ENCODE peak calls at places on chromosomes 4 and X, in four cellular contexts. One of them, this sample, is unnamed.

GRCh38 chr4:157810137-157810774 is 362.6 kb downstream of the GASK1B start:
- DNase-seq in ovary: no peak
- DNase-seq in activated T-helper 1 cell treated with Interleukin-2 at 50 U/mL for 16 hours: no peak
- DNase-seq in HEK293T: no peak
- DNase-seq in this sample: no peak

GRCh38 chrX:129323115-129323514 is 200.2 kb downstream of the SMARCA1 start:
- DNase-seq in ovary: no peak
- DNase-seq in activated T-helper 1 cell treated with Interleukin-2 at 50 U/mL for 16 hours: no peak
- DNase-seq in HEK293T: no peak
- DNase-seq in this sample: no peak

GRCh38 chrX:107135076-107135964 is 16.7 kb upstream of the RBM41 start:
- DNase-seq in ovary: no peak
- DNase-seq in activated T-helper 1 cell treated with Interleukin-2 at 50 U/mL for 16 hours: no peak
- DNase-seq in HEK293T: no peak
- DNase-seq in this sample: no peak

GRCh38 chr4:59057804-59058203 is 1947.6 kb upstream of the IGFBP7 start:
- DNase-seq in ovary: no peak
- DNase-seq in activated T-helper 1 cell treated with Interleukin-2 at 50 U/mL for 16 hours: no peak
- DNase-seq in HEK293T: no peak
- DNase-seq in this sample: no peak

GRCh38 chrX:103398321-103398937 is 22.1 kb downstream of the BEX3 start:
- DNase-seq in ovary: no peak
- DNase-seq in activated T-helper 1 cell treated with Interleukin-2 at 50 U/mL for 16 hours: no peak
- DNase-seq in HEK293T: no peak
- DNase-seq in this sample: no peak

GRCh38 chrX:8849462-8849861 is 48.3 kb upstream of the FAM9A start:
- DNase-seq in ovary: no peak
- DNase-seq in activated T-helper 1 cell treated with Interleukin-2 at 50 U/mL for 16 hours: no peak
- DNase-seq in HEK293T: no peak
- DNase-seq in this sample: no peak

GRCh38 chrX:11458175-11458574 is 165.0 kb downstream of the AMELX start:
- DNase-seq in ovary: no peak
- DNase-seq in activated T-helper 1 cell treated with Interleukin-2 at 50 U/mL for 16 hours: no peak
- DNase-seq in HEK293T: no peak
- DNase-seq in this sample: no peak

GRCh38 chr4:109294006-109294405 is 8.5 kb downstream of the COL25A1 start:
- DNase-seq in ovary: no peak
- DNase-seq in activated T-helper 1 cell treated with Interleukin-2 at 50 U/mL for 16 hours: no peak
- DNase-seq in HEK293T: peak
- DNase-seq in this sample: no peak

GRCh38 chrX:152913915-152914314 is 16.0 kb downstream of the ZNF185 start:
- DNase-seq in ovary: no peak
- DNase-seq in activated T-helper 1 cell treated with Interleukin-2 at 50 U/mL for 16 hours: no peak
- DNase-seq in HEK293T: no peak
- DNase-seq in this sample: no peak

GRCh38 chrX:53263597-53264094 is 17.7 kb downstream of the IQSEC2 start:
- DNase-seq in ovary: no peak
- DNase-seq in activated T-helper 1 cell treated with Interleukin-2 at 50 U/mL for 16 hours: no peak
- DNase-seq in HEK293T: no peak
- DNase-seq in this sample: no peak

GRCh38 chrX:77740376-77740905 is 45.6 kb downstream of the ATRX start:
- DNase-seq in ovary: no peak
- DNase-seq in activated T-helper 1 cell treated with Interleukin-2 at 50 U/mL for 16 hours: no peak
- DNase-seq in HEK293T: no peak
- DNase-seq in this sample: no peak

GRCh38 chr4:4323705-4324534 is 33.9 kb downstream of the ZBTB49 start:
- DNase-seq in ovary: no peak
- DNase-seq in activated T-helper 1 cell treated with Interleukin-2 at 50 U/mL for 16 hours: no peak
- DNase-seq in HEK293T: no peak
- DNase-seq in this sample: no peak

GRCh38 chrX:27599928-27600327 is 9.8 kb downstream of the DCAF8L2 start:
- DNase-seq in ovary: no peak
- DNase-seq in activated T-helper 1 cell treated with Interleukin-2 at 50 U/mL for 16 hours: no peak
- DNase-seq in HEK293T: no peak
- DNase-seq in this sample: no peak

GRCh38 chr4:6720202-6720699 is 4.3 kb downstream of the BLOC1S4 start:
- DNase-seq in ovary: peak
- DNase-seq in activated T-helper 1 cell treated with Interleukin-2 at 50 U/mL for 16 hours: peak
- DNase-seq in HEK293T: peak
- DNase-seq in this sample: peak

GRCh38 chrX:47456080-47456479 is 26.9 kb downstream of the ZNF41 start:
- DNase-seq in ovary: no peak
- DNase-seq in activated T-helper 1 cell treated with Interleukin-2 at 50 U/mL for 16 hours: no peak
- DNase-seq in HEK293T: no peak
- DNase-seq in this sample: no peak

GRCh38 chr4:22167201-22167600 is 218.6 kb upstream of the KCNIP4 start:
- DNase-seq in ovary: no peak
- DNase-seq in activated T-helper 1 cell treated with Interleukin-2 at 50 U/mL for 16 hours: no peak
- DNase-seq in HEK293T: no peak
- DNase-seq in this sample: no peak

GRCh38 chr4:2907706-2908293 is 55.4 kb downstream of the NOP14 start:
- DNase-seq in ovary: no peak
- DNase-seq in activated T-helper 1 cell treated with Interleukin-2 at 50 U/mL for 16 hours: no peak
- DNase-seq in HEK293T: no peak
- DNase-seq in this sample: no peak

GRCh38 chrX:80817002-80817401 is 7.3 kb upstream of the BRWD3 start:
- DNase-seq in ovary: no peak
- DNase-seq in activated T-helper 1 cell treated with Interleukin-2 at 50 U/mL for 16 hours: no peak
- DNase-seq in HEK293T: no peak
- DNase-seq in this sample: no peak

GRCh38 chr4:69689530-69690111 is 36.6 kb upstream of the UGT2A1 start:
- DNase-seq in ovary: no peak
- DNase-seq in activated T-helper 1 cell treated with Interleukin-2 at 50 U/mL for 16 hours: no peak
- DNase-seq in HEK293T: peak
- DNase-seq in this sample: no peak

GRCh38 chr4:34261799-34262314 is 1982.5 kb downstream of the ARAP2 start:
- DNase-seq in ovary: no peak
- DNase-seq in activated T-helper 1 cell treated with Interleukin-2 at 50 U/mL for 16 hours: no peak
- DNase-seq in HEK293T: no peak
- DNase-seq in this sample: no peak

GRCh38 chrX:101986571-101986970 is 54.7 kb upstream of the ZMAT1 start:
- DNase-seq in ovary: no peak
- DNase-seq in activated T-helper 1 cell treated with Interleukin-2 at 50 U/mL for 16 hours: no peak
- DNase-seq in HEK293T: no peak
- DNase-seq in this sample: no peak

GRCh38 chrX:9302400-9302799 is 162.5 kb upstream of the TBL1X start:
- DNase-seq in ovary: no peak
- DNase-seq in activated T-helper 1 cell treated with Interleukin-2 at 50 U/mL for 16 hours: no peak
- DNase-seq in HEK293T: no peak
- DNase-seq in this sample: no peak

GRCh38 chr4:84965558-84966381 is 720 bp downstream of the WDFY3 start:
- DNase-seq in ovary: peak
- DNase-seq in activated T-helper 1 cell treated with Interleukin-2 at 50 U/mL for 16 hours: no peak
- DNase-seq in HEK293T: peak
- DNase-seq in this sample: no peak

GRCh38 chr4:63556332-63556731 is 852.9 kb downstream of the TECRL start:
- DNase-seq in ovary: no peak
- DNase-seq in activated T-helper 1 cell treated with Interleukin-2 at 50 U/mL for 16 hours: no peak
- DNase-seq in HEK293T: no peak
- DNase-seq in this sample: no peak

GRCh38 chr4:76536381-76536689 is 101.3 kb downstream of the SHROOM3 start:
- DNase-seq in ovary: no peak
- DNase-seq in activated T-helper 1 cell treated with Interleukin-2 at 50 U/mL for 16 hours: no peak
- DNase-seq in HEK293T: no peak
- DNase-seq in this sample: no peak

GRCh38 chr4:95929448-95930064 is 89.7 kb downstream of the PDHA2 start:
- DNase-seq in ovary: no peak
- DNase-seq in activated T-helper 1 cell treated with Interleukin-2 at 50 U/mL for 16 hours: no peak
- DNase-seq in HEK293T: no peak
- DNase-seq in this sample: no peak

GRCh38 chrX:150508018-150508417 is 60.4 kb upstream of the MTM1 start:
- DNase-seq in ovary: no peak
- DNase-seq in activated T-helper 1 cell treated with Interleukin-2 at 50 U/mL for 16 hours: no peak
- DNase-seq in HEK293T: no peak
- DNase-seq in this sample: no peak

GRCh38 chr4:156252300-156253016 is 298.8 kb upstream of the CTSO start:
- DNase-seq in ovary: no peak
- DNase-seq in activated T-helper 1 cell treated with Interleukin-2 at 50 U/mL for 16 hours: no peak
- DNase-seq in HEK293T: no peak
- DNase-seq in this sample: no peak

GRCh38 chr4:151857368-151857767 is 96.6 kb upstream of the GATB start:
- DNase-seq in ovary: no peak
- DNase-seq in activated T-helper 1 cell treated with Interleukin-2 at 50 U/mL for 16 hours: no peak
- DNase-seq in HEK293T: no peak
- DNase-seq in this sample: no peak

GRCh38 chrX:95764972-95765451 is 919.6 kb upstream of the DIAPH2 start:
- DNase-seq in ovary: no peak
- DNase-seq in activated T-helper 1 cell treated with Interleukin-2 at 50 U/mL for 16 hours: no peak
- DNase-seq in HEK293T: peak
- DNase-seq in this sample: no peak

This sample was measured in CD4-positive, alpha-beta T cell.